ENCODE peak calls at places on chromosomes 5 and 9, in five cellular contexts. Q is thyroid gland, Z is heart left ventricle, J is HepG2, Y is kidney. P is an unnamed sample.
A peak's percentile ranks its signal among the peaks of the same experiment; 100 is the strongest.

GRCh38 chr5:170333161-170333909 is 35.8 kb upstream of the LCP2 start:
- DNase-seq in Q (no peak), Z (no peak), J (no peak), Y (no peak), P (no peak)

GRCh38 chr5:139341187-139341688 is 416 bp upstream of the PAIP2 start:
- DNase-seq in Q (no peak), Z (no peak), J (no peak), Y (no peak), P (no peak)

GRCh38 chr9:135281661-135282000 is 194.2 kb downstream of the OLFM1 start:
- DNase-seq in Q (no peak), Z (no peak), J (no peak), Y (no peak), P (no peak)

GRCh38 chr9:81772144-81772543 is 82.8 kb upstream of the TLE1 start:
- DNase-seq in Q (no peak), Z (no peak), J (no peak), Y (no peak), P (no peak)

GRCh38 chr5:33579789-33580188 is 139.0 kb downstream of the TARS1 start:
- DNase-seq in Q (no peak), Z (no peak), J (no peak), Y (no peak), P (no peak)

GRCh38 chr5:179192891-179193470 is 132.8 kb downstream of the ZNF354C start:
- DNase-seq in Q (no peak), Z (no peak), J (no peak), Y (peak; percentile 55), P (no peak)

GRCh38 chr5:114089247-114089646 is 272.6 kb upstream of the KCNN2 start:
- DNase-seq in Q (no peak), Z (no peak), J (no peak), Y (no peak), P (no peak)

GRCh38 chr9:12722131-12722530 is 28.9 kb downstream of the TYRP1 start:
- DNase-seq in Q (no peak), Z (no peak), J (no peak), Y (no peak), P (no peak)

GRCh38 chr5:139651863-139652787 is 4.0 kb downstream of the CXXC5 start:
- DNase-seq in Q (peak; percentile 89), Z (peak; percentile 80), J (no peak), Y (peak; percentile 93), P (peak; percentile 80)

GRCh38 chr5:103973669-103974068 is 411.1 kb upstream of the NUDT12 start:
- DNase-seq in Q (no peak), Z (no peak), J (no peak), Y (no peak), P (no peak)

GRCh38 chr5:72503888-72504491 is 3.2 kb downstream of the ZNF366 start:
- DNase-seq in Q (peak; percentile 14), Z (no peak), J (no peak), Y (no peak), P (no peak)

GRCh38 chr5:2695200-2695891 is 56.1 kb downstream of the IRX2 start:
- DNase-seq in Q (no peak), Z (no peak), J (peak; percentile 42), Y (no peak), P (no peak)

GRCh38 chr5:160118349-160119141 is 705 bp downstream of the PWWP2A start:
- DNase-seq in Q (peak; percentile 58), Z (peak; percentile 57), J (no peak), Y (no peak), P (no peak)

GRCh38 chr5:176812269-176813259 is 2.2 kb downstream of the UNC5A start:
- DNase-seq in Q (no peak), Z (no peak), J (peak; percentile 39), Y (no peak), P (no peak)

GRCh38 chr5:176810084-176810597 is at the start of gene UNC5A:
- DNase-seq in Q (no peak), Z (no peak), J (no peak), Y (no peak), P (no peak)

GRCh38 chr5:176813587-176814312 is 3.4 kb downstream of the UNC5A start:
- DNase-seq in Q (no peak), Z (no peak), J (no peak), Y (no peak), P (no peak)

GRCh38 chr5:176809544-176810083 is 745 bp upstream of the UNC5A start:
- DNase-seq in Q (no peak), Z (no peak), J (no peak), Y (no peak), P (no peak)

DNA sequence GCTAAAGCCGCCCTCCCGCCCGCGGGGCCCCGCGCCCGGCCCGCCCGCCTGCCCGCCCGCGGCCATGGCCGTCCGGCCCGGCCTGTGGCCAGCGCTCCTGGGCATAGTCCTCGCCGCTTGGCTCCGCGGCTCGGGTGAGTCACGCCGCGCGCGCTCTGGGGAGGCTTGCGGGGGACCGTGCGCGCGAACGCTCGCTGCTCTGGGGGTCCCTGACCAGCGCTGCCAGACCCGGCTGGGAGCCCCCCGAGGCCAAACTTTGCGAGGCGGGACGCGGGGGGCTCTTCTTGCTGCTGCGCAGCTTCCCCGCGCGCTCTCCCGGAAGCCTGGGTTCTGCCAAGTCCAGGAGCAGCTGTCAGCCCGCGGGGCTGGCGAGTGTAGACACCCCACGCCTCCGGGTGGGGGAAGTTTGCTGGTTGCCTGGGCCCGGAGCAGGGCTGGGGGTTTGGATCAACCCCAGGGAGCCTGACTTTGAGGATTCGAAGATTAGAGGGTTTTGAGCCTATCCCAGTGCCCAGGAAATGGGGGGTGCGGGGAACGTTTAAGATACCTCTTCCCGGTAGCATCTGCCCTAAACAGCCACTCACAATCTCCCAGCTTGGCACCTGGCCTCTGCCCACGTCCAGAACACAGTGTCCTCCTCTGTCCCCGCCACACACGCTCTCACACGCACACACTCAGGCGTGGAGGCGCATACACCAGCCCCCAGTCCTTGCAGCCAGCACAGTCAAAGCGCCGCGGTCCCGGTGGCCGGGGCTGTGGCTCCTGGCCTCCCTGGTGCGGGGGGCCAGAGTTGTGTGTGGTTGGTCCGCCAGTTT is 535 bp downstream of the UNC5A start:
- DNase-seq in Q (no peak), Z (no peak), J (no peak), Y (no peak), P (no peak)
- H3K4me3 ChIP-seq in Q (no peak overlapping the region), Z (peak overlapping the region; percentile 45), J (peak overlapping the region; percentile 30), Y (no peak overlapping the region), P (no peak overlapping the region)

DNA sequence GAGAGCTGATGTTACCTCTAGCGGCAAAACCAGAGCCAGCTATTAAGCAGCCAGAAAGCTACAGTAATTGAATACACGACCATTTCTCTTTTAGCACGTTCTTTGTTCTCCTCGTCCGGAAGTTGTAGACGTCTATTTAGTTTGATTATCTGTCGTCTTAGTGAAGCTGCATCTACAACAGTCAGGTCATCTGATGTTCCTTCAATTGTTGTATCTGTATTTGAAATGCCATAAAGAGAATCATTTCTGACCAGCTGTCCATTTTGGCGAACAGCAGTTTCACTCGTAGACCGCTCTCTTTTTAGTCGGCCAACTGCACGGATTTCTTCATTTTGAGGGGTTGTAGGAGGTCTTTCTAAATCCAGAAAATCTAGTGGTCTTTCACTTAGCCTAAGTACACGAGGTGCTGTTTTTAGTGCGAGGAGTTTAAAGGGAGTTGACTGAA is 12.6 kb downstream of the PDE6A start:
- DNase-seq in Q (no peak), Z (no peak), J (no peak), Y (no peak), P (no peak)
- TF ChIP-seq CTCF in Q (no peak), Z (no peak), J (no peak), Y (no peak), P (no peak)

GRCh38 chr9:137069508-137070071 is 767 bp downstream of the SAPCD2 start:
- DNase-seq in Q (no peak), Z (peak; percentile 29), J (no peak), Y (peak; percentile 84), P (no peak)
- H3K4me3 ChIP-seq in Q (no peak overlapping the region), Z (peak overlapping the region; percentile 50), J (peak overlapping the region; percentile 74), Y (no peak overlapping the region), P (peak overlapping the region; percentile 77)

GRCh38 chr9:89808076-89808701 is 203.4 kb downstream of the GADD45G start:
- DNase-seq in Q (no peak), Z (no peak), J (no peak), Y (no peak), P (no peak)
- TF ChIP-seq CTCF in Q (no peak), Z (peak; percentile 11), J (no peak), Y (no peak), P (peak; percentile 21)

GRCh38 chr9:16704489-16705111 is 165.9 kb downstream of the BNC2 start:
- DNase-seq in Q (peak; percentile 46), Z (peak; percentile 54), J (no peak), Y (peak; percentile 84), P (no peak)
- H3K4me3 ChIP-seq in Q (peak overlapping the region; percentile 21), Z (peak overlapping the region; percentile 48), J (no peak overlapping the region), Y (peak overlapping the region; percentile 16), P (no peak overlapping the region)

DNA sequence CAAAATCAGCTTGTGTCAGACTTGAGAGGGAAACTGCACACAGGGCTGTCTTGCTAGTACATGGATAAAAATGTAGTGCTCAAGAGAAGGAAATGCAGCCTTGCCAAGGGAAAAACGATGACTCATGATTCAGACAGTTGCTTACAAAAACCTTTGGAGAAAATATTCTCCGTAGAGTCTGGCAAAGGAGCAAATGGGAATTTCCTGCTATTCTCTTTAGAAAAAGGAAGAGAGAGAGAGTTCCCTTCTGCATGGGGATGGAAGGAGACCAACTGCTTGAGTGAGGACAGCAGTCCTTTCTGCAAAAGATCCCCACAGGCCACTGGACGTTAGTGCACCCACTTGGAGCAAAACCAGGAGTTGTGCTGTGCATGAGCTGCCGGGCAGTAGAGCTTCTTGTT is 7.6 kb downstream of the IFNB1 start:
- DNase-seq in Q (peak; percentile 64), Z (peak; percentile 42), J (no peak), Y (no peak), P (no peak)
- TF ChIP-seq CTCF in Q (no peak), Z (peak; percentile 45), J (no peak), Y (no peak), P (peak; percentile 36)

GRCh38 chr9:4762889-4763521 is 22.0 kb upstream of the AK3 start:
- DNase-seq in Q (no peak), Z (peak; percentile 35), J (no peak), Y (peak; percentile 84), P (no peak)
- H3K4me3 ChIP-seq in Q (no peak overlapping the region), Z (peak overlapping the region; percentile 37), J (peak overlapping the region; percentile 55), Y (peak overlapping the region; percentile 51), P (peak overlapping the region; percentile 48)

P was measured in GM12864.